ENCODE peak calls at places on chromosomes 3 and 15, in five cellular contexts. E, X, L, B and K are unnamed samples.

GRCh38 chr3:139281512-139282196 is 62.2 kb upstream of the MRPS22 start:
- DNase-seq in B (peak; percentile 39), E (no peak), L (no peak), X (no peak), K (no peak)

GRCh38 chr3:128111147-128111546 is 12.5 kb downstream of the RUVBL1 start:
- DNase-seq in E (no peak), X (no peak), B (no peak), L (no peak), K (no peak)

GRCh38 chr3:38214560-38214959 is 49.2 kb downstream of the OXSR1 start:
- DNase-seq in E (no peak), B (no peak), L (no peak), X (no peak), K (no peak)

GRCh38 chr15:69898243-69898642 is 199.5 kb downstream of the TLE3 start:
- DNase-seq in E (no peak), L (no peak), X (no peak), B (no peak), K (no peak)

GRCh38 chr3:76415384-76415783 is 624.5 kb upstream of the ROBO2 start:
- DNase-seq in E (no peak), X (no peak), L (no peak), B (no peak), K (no peak)

GRCh38 chr3:47370887-47371697 is 9.7 kb upstream of the PTPN23 start:
- DNase-seq in X (no peak), L (no peak), E (no peak), B (no peak), K (peak; percentile 81)

GRCh38 chr3:158961911-158962310 is 160.1 kb downstream of the MFSD1 start:
- DNase-seq in L (no peak), X (no peak), E (no peak), B (no peak), K (no peak)

GRCh38 chr3:193134895-193135294 is 106.1 kb upstream of the PLAAT1 start:
- DNase-seq in B (peak; percentile 92), X (no peak), L (no peak), E (no peak), K (peak; percentile 78)

GRCh38 chr3:132879651-132880050 is 157.4 kb upstream of the NPHP3 start:
- DNase-seq in E (no peak), B (no peak), L (no peak), X (no peak), K (no peak)

DNA sequence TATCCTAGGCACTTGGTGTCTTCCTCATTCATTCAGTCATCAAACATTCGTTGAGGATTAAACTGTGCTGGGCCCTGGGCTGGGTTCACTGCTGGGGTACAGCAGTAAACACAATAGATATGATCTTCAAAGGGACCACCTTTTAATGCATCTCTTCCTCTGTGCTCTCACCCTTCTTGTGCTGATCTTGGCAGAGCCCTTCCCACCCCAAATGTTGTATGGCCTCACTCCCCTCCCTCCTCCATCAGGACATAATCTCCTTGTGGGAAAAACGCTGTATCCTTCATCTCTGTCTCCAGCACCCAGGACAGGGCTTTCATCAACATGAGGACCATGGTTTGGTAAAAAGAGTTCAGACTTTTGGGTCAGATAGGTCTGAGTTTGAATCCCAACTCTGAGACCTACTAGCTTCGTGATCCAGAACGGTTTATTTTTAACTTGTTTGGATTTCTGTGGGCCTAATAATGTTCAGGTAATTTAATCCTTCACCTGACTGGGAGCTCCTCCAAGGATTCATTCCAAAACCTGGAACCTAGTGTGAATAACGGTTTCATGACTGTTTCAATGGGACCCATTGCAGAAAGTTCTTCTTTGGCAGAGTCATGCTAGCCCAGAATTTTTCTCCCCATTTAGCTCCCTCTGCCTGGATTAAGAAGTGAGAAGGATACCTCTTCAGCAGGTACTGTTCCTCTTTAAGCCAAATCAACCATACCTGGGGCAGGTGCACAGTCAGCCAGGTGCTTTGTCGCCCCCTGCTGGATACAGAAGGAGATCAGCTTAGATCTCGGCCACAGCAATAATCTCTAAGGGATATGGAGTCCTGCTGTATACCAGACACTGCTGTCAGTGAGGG is 5.2 kb upstream of the WNT7A start:
- DNase-seq in L (no peak), E (peak; percentile 42), B (no peak), X (peak; percentile 56), K (no peak)
- TF ChIP-seq CTCF in L (peak; percentile 51), E (no peak), B (peak; percentile 43), X (peak; percentile 90), K (peak; percentile 56)

GRCh38 chr3:45796902-45797637 is 734 bp upstream of the SLC6A20 start:
- DNase-seq in L (no peak), B (no peak), E (no peak), X (no peak), K (no peak)
- H3K4me3 ChIP-seq in L (peak overlapping the region; percentile 67), B (no peak overlapping the region), E (peak overlapping the region; percentile 56), X (peak overlapping the region; percentile 45), K (no peak overlapping the region)

GRCh38 chr3:57855943-57856342 is 99.8 kb downstream of the SLMAP start:
- DNase-seq in B (no peak), E (no peak), L (no peak), X (no peak), K (no peak)

GRCh38 chr3:57855281-57855680 is 99.2 kb downstream of the SLMAP start:
- DNase-seq in B (peak; percentile 75), E (no peak), L (no peak), X (no peak), K (no peak)

GRCh38 chr3:57852896-57853295 is 96.8 kb downstream of the SLMAP start:
- DNase-seq in X (no peak), E (no peak), L (no peak), B (peak; percentile 33), K (peak; percentile 65)

GRCh38 chr3:57851304-57851703 is 95.2 kb downstream of the SLMAP start:
- DNase-seq in L (no peak), E (no peak), B (no peak), X (no peak), K (no peak)

GRCh38 chr3:57856675-57857074 is 100.6 kb downstream of the SLMAP start:
- DNase-seq in B (peak; percentile 18), E (no peak), X (no peak), L (no peak), K (no peak)
- TF ChIP-seq CTCF in B (peak; percentile 27), E (no peak), X (no peak), L (peak; percentile 27), K (no peak)

GRCh38 chr3:80734483-80734882 is 966.7 kb upstream of the ROBO1 start:
- DNase-seq in X (no peak), B (no peak), L (no peak), E (no peak), K (no peak)

GRCh38 chr3:80734955-80735354 is 967.2 kb upstream of the ROBO1 start:
- DNase-seq in X (no peak), E (no peak), L (no peak), B (no peak), K (no peak)

GRCh38 chr3:80733522-80734176 is 965.9 kb upstream of the ROBO1 start:
- DNase-seq in X (no peak), E (no peak), B (peak; percentile 85), L (no peak), K (no peak)
- H3K4me3 ChIP-seq in X (no peak overlapping the region), E (no peak overlapping the region), B (no peak overlapping the region), L (no peak overlapping the region), K (no peak overlapping the region)

GRCh38 chr3:49021213-49021812 is 608 bp upstream of the NDUFAF3 start:
- DNase-seq in E (peak; percentile 99), B (peak; percentile 93), L (peak; percentile 100), X (peak; percentile 96), K (peak; percentile 99)
- TF ChIP-seq CTCF in E (no peak), B (no peak), L (no peak), X (no peak), K (no peak)

GRCh38 chr3:59289836-59290235 is 240.0 kb upstream of the CFAP20DC start:
- DNase-seq in E (no peak), L (no peak), B (no peak), X (no peak), K (no peak)
- H3K4me3 ChIP-seq in E (no peak overlapping the region), L (no peak overlapping the region), B (no peak overlapping the region), X (no peak overlapping the region), K (no peak overlapping the region)

GRCh38 chr15:88631464-88632028 is 7.3 kb upstream of the ISG20 start:
- DNase-seq in B (no peak), E (no peak), X (no peak), L (no peak), K (no peak)
- TF ChIP-seq CTCF in B (no peak), E (no peak), X (no peak), L (no peak), K (no peak)

DNA sequence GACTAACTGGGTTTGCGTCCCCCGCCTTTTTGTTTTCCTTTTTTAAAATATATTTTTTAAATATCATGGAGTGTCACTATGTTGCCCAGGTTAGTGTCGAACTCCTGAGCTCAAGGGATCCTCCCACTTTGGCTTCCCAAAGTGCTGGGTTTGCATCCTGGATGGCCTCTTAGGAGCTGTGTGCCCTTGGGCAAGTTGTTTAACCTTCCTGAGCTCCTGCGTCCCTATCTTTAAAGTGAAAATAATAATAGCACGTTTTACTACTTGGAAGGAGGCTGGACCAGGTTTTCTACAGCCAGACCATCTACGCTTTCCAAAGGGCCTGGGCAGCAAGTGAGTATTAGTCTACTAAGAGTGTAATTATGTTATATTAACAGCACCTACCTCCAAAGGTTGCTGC is 44.2 kb upstream of the RNU6-1 start:
- DNase-seq in B (no peak), E (no peak), L (no peak), X (no peak), K (peak; percentile 87)
- H3K4me3 ChIP-seq in B (no peak overlapping the region), E (peak overlapping the region; percentile 60), L (peak overlapping the region; percentile 70), X (no peak overlapping the region), K (peak overlapping the region; percentile 75)

GRCh38 chr3:31448035-31448881 is 84.5 kb upstream of the STT3B start:
- DNase-seq in X (peak; percentile 24), B (no peak), E (no peak), L (no peak), K (no peak)
- TF ChIP-seq CTCF in X (peak; percentile 93), B (peak; percentile 31), E (no peak), L (peak; percentile 46), K (peak; percentile 52)

DNA sequence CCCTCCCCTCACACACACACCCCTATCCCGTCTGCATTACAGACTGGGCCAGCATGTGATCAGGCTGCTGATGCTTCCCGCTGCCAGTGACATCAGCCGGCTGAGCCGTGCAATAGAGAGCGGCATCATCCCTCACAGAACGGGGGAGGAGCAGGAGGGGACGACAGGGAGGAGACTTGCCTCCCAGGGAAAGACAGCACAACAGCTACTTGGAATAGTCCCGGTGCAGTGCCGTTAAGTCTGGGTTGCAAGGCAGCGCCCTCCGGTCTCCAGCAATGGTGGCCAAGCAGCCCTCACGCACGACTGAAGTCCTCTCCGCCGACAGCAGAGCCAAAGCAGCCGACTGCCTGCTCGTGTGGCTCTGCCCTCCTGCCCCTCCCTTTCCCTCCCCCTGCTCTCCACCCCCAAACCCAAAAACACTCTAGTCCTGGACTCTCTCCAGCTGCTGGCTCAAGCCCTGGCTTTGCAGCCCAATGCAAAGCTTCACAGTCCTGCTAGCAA is 31.5 kb upstream of the RPS17 start:
- DNase-seq in B (peak; percentile 82), L (peak; percentile 53), X (no peak), E (peak; percentile 48), K (peak; percentile 91)
- H3K4me3 ChIP-seq in B (peak overlapping the region; percentile 44), L (peak overlapping the region; percentile 63), X (no peak overlapping the region), E (peak overlapping the region; percentile 46), K (peak overlapping the region; percentile 76)